ENCODE peak calls at places on chromosomes 2 and 18, in six cellular contexts. M is GM12865, Y is GM13976, W is neural crest cell, J is astrocyte of the spinal cord, E is progenitor cell of endocrine pancreas. Q is an unnamed sample.

GRCh38 chr2:105438104-105438929 is 39.5 kb upstream of the FHL2 start:
- DNase-seq in M (no peak), Y (no peak), W (no peak), J (no peak), E (no peak), Q (no peak)

GRCh38 chr2:26581991-26582842 is 58.9 kb downstream of the CIB4 start:
- DNase-seq in M (no peak), Y (no peak), W (no peak), J (no peak), E (no peak), Q (no peak)

GRCh38 chr18:27844416-27844792 is 332.5 kb downstream of the CDH2 start:
- DNase-seq in M (no peak), Y (no peak), W (no peak), J (peak), E (no peak), Q (no peak)

GRCh38 chr18:44912740-44913478 is 232.2 kb downstream of the SETBP1 start:
- DNase-seq in M (no peak), Y (no peak), W (no peak), J (no peak), E (no peak), Q (no peak)

GRCh38 chr2:121237980-121238665 is 46.9 kb downstream of the TFCP2L1 start:
- DNase-seq in M (no peak), Y (no peak), W (no peak), J (peak), E (no peak), Q (no peak)

GRCh38 chr2:96890252-96890651 is 20.4 kb upstream of the SEMA4C start:
- DNase-seq in M (no peak), Y (no peak), W (no peak), J (no peak), E (no peak), Q (no peak)

GRCh38 chr2:175002547-175003274 is 2.5 kb downstream of the CHN1 start:
- DNase-seq in M (no peak), Y (no peak), W (no peak), J (no peak), E (no peak), Q (no peak)

GRCh38 chr2:99484205-99484604 is 5.6 kb downstream of the REV1 start:
- DNase-seq in M (no peak), Y (no peak), W (no peak), J (no peak), E (no peak), Q (no peak)

GRCh38 chr2:85175369-85176299 is 42.4 kb downstream of the TCF7L1 start:
- DNase-seq in M (no peak), Y (no peak), W (no peak), J (peak), E (no peak), Q (no peak)

GRCh38 chr2:29766191-29766590 is 155.2 kb downstream of the ALK start:
- DNase-seq in M (no peak), Y (no peak), W (no peak), J (no peak), E (no peak), Q (no peak)

GRCh38 chr18:49869354-49869753 is 56.0 kb upstream of the ACAA2 start:
- DNase-seq in M (no peak), Y (no peak), W (no peak), J (no peak), E (no peak), Q (no peak)

DNA sequence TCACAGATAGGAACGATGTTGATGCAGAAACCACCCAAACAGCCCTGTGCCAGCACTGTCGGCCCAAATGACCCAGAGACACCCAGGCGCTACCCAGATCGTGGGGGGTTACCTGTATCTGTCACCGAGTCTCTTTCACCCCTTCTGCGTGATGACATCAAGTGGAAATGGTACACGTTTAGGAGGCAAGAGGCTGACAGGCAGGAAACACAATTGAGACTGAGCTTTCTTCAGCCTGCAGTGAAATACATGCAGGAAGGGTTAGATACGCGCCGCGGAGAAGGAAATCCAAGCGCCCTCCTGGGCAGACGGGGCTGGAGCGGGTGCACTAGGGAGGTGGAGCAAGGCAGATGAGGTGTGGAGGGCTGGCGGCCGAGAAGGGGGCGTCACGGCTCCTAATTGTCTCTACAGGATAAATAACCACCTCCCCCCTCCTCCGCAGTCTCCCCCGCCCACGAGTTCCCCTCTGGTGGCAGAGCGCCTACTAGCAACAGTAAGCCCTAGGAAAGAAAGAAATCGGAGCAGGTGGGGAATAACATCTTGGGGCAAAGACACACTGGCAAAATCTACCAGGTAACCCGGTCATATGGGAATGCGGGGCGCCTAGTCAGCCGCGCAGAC is at the start of gene RNF152:
- DNase-seq in M (peak), Y (peak), W (peak), J (peak), E (peak), Q (no peak)
- TF ChIP-seq CTCF in M (no peak), Y (no peak), W (no peak), J (no peak), E (peak), Q (no peak)

GRCh38 chr2:197075754-197076337 is 149.3 kb upstream of the PGAP1 start:
- DNase-seq in M (peak), Y (no peak), W (no peak), J (no peak), E (no peak), Q (no peak)
- TF ChIP-seq CTCF in M (peak), Y (no peak), W (peak), J (peak), E (peak), Q (peak)

GRCh38 chr2:74646201-74646600 is 1.9 kb downstream of the M1AP start:
- DNase-seq in M (no peak), Y (no peak), W (no peak), J (no peak), E (no peak), Q (no peak)
- TF ChIP-seq CTCF in M (no peak), Y (no peak), W (no peak), J (no peak), E (no peak), Q (no peak)

GRCh38 chr2:226030369-226031077 is 631.0 kb downstream of the NYAP2 start:
- DNase-seq in M (no peak), Y (peak), W (no peak), J (no peak), E (no peak), Q (no peak)

GRCh38 chr2:226031962-226032441 is 632.5 kb downstream of the NYAP2 start:
- DNase-seq in M (no peak), Y (peak), W (no peak), J (peak), E (no peak), Q (no peak)

DNA sequence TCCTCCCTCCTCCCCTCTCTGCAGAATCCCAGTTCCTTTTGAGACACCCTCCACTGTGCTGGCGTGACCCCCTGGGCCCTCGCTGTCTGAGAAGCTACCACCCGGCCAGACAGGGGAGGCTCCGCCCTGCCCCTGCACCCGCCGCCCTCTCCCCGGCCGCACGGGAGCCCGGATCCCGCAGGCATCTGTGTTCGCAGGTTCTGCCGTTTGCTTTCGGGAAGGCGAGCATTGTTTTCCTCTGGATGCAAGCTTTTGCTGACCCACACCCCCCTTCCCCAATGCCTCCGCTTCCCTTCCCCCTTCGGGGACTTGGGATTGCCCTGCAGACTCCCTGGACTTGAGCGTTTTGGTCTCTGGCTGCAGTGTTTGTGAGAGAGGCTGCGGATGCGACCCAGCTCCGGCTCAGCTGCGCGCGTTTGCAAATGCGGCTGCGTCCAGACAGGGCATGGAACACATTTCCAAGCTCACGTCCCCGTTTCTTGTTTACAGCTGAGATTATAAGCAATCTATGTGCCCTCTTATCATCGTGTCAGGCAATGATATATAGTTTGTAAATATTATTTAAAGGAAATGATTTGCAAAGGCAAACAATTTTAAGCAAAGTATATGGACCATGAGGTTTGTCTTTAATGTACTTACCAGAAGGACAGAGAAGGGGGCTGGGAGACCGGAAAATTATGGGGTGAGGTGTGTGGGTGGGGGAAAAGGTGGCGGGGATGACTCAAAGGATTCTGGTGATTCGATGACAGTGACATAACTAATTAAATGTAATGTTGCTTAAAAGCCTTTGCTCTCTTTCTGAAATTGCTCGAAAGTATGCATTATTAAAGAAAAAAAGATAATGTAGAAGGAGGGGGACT is 631.8 kb downstream of the NYAP2 start:
- DNase-seq in M (no peak), Y (peak), W (peak), J (peak), E (peak), Q (no peak)
- TF ChIP-seq CTCF in M (no peak), Y (no peak), W (no peak), J (no peak), E (no peak), Q (no peak)

DNA sequence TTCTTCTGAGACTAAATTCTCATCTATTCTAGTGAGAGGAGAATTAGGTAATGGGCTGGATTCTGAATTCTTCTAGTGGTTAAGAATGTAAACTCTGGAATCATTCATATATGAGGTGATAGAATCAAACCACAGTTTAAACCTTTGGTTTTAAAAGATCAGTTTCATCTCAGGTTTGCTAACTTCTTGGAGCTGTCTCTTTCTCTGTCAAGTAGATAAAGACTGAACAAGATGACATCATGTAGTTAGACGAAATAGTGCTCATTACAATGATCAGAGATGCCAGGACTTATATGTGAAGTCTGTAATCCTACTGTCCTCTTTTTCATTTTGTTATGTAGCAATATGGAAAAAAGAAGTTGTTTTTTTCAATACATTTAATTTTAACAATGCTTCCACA is 4.9 kb downstream of the CEBPZOS start:
- DNase-seq in M (no peak), Y (no peak), W (no peak), J (no peak), E (no peak), Q (no peak)
- TF ChIP-seq CTCF in M (no peak), Y (no peak), W (no peak), J (no peak), E (no peak), Q (no peak)

DNA sequence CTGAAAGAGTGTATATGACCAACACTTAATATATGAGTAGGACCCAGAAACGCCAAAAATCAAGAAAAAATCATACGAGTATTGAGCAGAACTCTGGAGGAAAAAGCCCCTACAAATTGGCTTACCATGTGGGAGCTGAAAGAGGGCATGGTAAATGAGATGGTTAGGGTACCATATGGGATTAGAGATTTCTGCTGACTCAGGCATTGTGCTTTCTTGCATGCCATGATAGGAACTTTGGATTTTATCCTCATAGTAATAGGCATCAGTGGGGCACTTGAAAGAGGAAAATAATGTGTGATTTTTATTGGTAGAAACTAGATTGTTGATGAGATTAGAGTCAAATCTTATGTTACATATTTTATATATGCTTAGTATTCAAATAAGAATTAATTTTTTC is 271.1 kb downstream of the CBLN2 start:
- DNase-seq in M (no peak), Y (no peak), W (no peak), J (no peak), E (no peak), Q (no peak)
- TF ChIP-seq CTCF in M (no peak), Y (no peak), W (no peak), J (no peak), E (no peak), Q (no peak)

GRCh38 chr2:31434911-31435310 is 20.4 kb upstream of the XDH start:
- DNase-seq in M (no peak), Y (no peak), W (no peak), J (no peak), E (no peak), Q (no peak)
- TF ChIP-seq CTCF in M (peak), Y (no peak), W (no peak), J (peak), E (peak), Q (no peak)

DNA sequence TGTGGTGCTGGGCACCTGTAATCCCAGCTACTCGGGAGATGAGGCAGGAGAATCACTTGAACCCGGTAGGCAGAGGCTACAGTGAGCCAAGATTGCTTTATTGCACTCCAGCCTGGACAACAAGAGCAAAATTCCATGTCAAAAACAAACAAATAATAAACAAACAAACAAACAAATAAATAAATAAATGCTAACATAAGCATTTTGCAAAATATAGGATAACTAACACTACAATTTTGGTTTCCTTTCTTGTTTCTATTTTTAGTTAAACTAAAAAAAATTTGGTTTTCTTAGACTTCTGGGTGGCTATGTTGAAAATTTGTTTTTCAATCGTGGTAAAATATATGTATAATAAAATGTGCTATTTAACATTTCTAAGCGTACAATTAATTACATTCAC is 115.0 kb upstream of the ZNF516 start:
- DNase-seq in M (no peak), Y (no peak), W (no peak), J (no peak), E (no peak), Q (no peak)
- TF ChIP-seq CTCF in M (no peak), Y (no peak), W (no peak), J (no peak), E (no peak), Q (no peak)

GRCh38 chr2:201918981-201919380 is 112.6 kb downstream of the CDK15 start:
- DNase-seq in M (no peak), Y (no peak), W (no peak), J (no peak), E (no peak), Q (no peak)

GRCh38 chr2:201916565-201916964 is 110.2 kb downstream of the CDK15 start:
- DNase-seq in M (no peak), Y (no peak), W (no peak), J (no peak), E (no peak), Q (no peak)

GRCh38 chr2:201911372-201911771 is 105.0 kb downstream of the CDK15 start:
- DNase-seq in M (no peak), Y (no peak), W (no peak), J (no peak), E (no peak), Q (no peak)

GRCh38 chr2:201913197-201913596 is 106.9 kb downstream of the CDK15 start:
- DNase-seq in M (no peak), Y (no peak), W (no peak), J (no peak), E (no peak), Q (no peak)

DNA sequence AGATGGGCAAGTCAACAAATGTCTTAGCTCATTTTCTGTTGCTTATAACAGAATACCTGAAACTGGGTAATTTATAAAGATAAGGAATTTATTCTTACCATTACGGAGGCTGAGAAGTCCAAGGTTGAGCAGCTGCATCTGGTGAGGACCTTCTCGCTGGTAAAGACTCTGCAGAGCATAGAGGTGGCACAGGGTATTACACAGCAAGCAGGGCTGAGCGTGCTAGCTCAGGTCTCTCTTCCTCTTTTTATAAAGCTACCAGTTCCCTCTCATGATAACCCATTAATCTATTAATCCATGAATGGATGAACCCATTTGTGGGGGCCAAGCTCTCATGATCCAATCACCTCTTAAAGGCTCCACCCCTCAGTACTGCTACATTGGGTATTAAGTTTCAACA is 109.1 kb downstream of the CDK15 start:
- DNase-seq in M (peak), Y (no peak), W (no peak), J (no peak), E (no peak), Q (no peak)
- TF ChIP-seq CTCF in M (peak), Y (no peak), W (no peak), J (no peak), E (no peak), Q (no peak)

DNA sequence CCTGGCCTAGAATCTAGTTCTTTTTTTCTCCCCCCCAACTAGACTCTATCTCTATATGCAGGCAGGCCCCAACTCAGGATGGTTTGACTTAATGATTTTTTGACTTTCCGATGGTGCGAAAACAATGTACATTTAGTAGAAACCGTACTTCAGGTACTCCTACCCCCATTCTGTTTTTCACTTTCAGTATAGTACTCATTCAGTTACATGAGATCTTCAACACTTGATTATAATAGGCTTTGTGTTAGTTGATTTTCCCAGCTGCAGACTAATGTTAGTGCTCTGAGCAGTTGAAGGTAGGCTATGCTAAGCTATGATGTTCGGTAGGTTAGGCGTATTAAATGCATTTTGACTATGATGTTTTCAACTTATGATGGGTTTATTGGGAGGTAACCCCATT is 37.7 kb downstream of the PLEKHB2 start:
- DNase-seq in M (no peak), Y (no peak), W (no peak), J (no peak), E (no peak), Q (no peak)
- TF ChIP-seq CTCF in M (no peak), Y (no peak), W (no peak), J (no peak), E (no peak), Q (no peak)